ENCODE peak calls at places on chromosomes 7 and 10, in four cellular contexts. Q, G, M and X are unnamed samples.

GRCh38 chr10:73889014-73889413 is 14.7 kb upstream of the CAMK2G start:
- DNase-seq in Q (peak; percentile 94), G (no peak), M (peak; percentile 56), X (peak; percentile 41)

GRCh38 chr7:134741901-134742635 is 37.4 kb upstream of the CALD1 start:
- DNase-seq in Q (peak; percentile 99), G (no peak), M (no peak), X (peak; percentile 80)

GRCh38 chr10:32318476-32318896 is 28.5 kb downstream of the EPC1 start:
- DNase-seq in Q (peak; percentile 65), G (peak; percentile 65), M (no peak), X (peak; percentile 51)

GRCh38 chr7:12685550-12685949 is 1.9 kb upstream of the ARL4A start:
- DNase-seq in Q (peak; percentile 64), G (no peak), M (no peak), X (no peak)

GRCh38 chr10:50788951-50789904 is 49.5 kb downstream of the ASAH2B start:
- DNase-seq in Q (peak; percentile 68), G (peak; percentile 14), M (no peak), X (peak; percentile 29)

GRCh38 chr10:124650820-124651401 is 93.3 kb downstream of the FAM53B start:
- DNase-seq in Q (no peak), G (no peak), M (no peak), X (no peak)

GRCh38 chr7:94216944-94217461 is 177.7 kb upstream of the COL1A2 start:
- DNase-seq in Q (no peak), G (no peak), M (no peak), X (no peak)

GRCh38 chr7:763762-764161 is 36.7 kb upstream of the PRKAR1B start:
- DNase-seq in Q (no peak), G (no peak), M (no peak), X (no peak)

GRCh38 chr10:120516426-120516825 is 59.4 kb downstream of the PLPP4 start:
- DNase-seq in Q (no peak), G (no peak), M (no peak), X (peak; percentile 11)

GRCh38 chr10:70557876-70558275 is 44.7 kb downstream of the PRF1 start:
- DNase-seq in Q (no peak), G (no peak), M (peak; percentile 8), X (no peak)

GRCh38 chr10:49600781-49601400 is 9.2 kb upstream of the SLC18A3 start:
- DNase-seq in Q (peak; percentile 18), G (no peak), M (no peak), X (no peak)

GRCh38 chr10:29189272-29189671 is 99.6 kb upstream of the LYZL1 start:
- DNase-seq in Q (peak; percentile 93), G (no peak), M (no peak), X (peak; percentile 68)

GRCh38 chr10:80471009-80471408 is 16.9 kb downstream of the TSPAN14 start:
- DNase-seq in Q (no peak), G (no peak), M (no peak), X (no peak)

GRCh38 chr7:116554436-116554835 is 29.6 kb downstream of the CAV1 start:
- DNase-seq in Q (no peak), G (no peak), M (peak; percentile 50), X (no peak)

GRCh38 chr10:88062385-88062784 is 199.0 kb downstream of the PTEN start:
- DNase-seq in Q (peak; percentile 13), G (no peak), M (no peak), X (no peak)

GRCh38 chr10:121753726-121754476 is 155.7 kb upstream of the FGFR2 start:
- DNase-seq in Q (peak; percentile 76), G (peak; percentile 64), M (no peak), X (peak; percentile 46)

GRCh38 chr10:95792874-95793285 is 36.9 kb downstream of the ENTPD1 start:
- DNase-seq in Q (peak; percentile 61), G (peak; percentile 68), M (no peak), X (no peak)

GRCh38 chr7:43824963-43825362 is 44.4 kb downstream of the MRPS24 start:
- DNase-seq in Q (no peak), G (no peak), M (no peak), X (no peak)

GRCh38 chr7:144717720-144718119 is 118.1 kb downstream of the TPK1 start:
- DNase-seq in Q (no peak), G (no peak), M (no peak), X (no peak)
- H3K4me3 ChIP-seq in Q (no peak overlapping the region), G (no peak overlapping the region), M (no peak overlapping the region), X (no peak overlapping the region)

DNA sequence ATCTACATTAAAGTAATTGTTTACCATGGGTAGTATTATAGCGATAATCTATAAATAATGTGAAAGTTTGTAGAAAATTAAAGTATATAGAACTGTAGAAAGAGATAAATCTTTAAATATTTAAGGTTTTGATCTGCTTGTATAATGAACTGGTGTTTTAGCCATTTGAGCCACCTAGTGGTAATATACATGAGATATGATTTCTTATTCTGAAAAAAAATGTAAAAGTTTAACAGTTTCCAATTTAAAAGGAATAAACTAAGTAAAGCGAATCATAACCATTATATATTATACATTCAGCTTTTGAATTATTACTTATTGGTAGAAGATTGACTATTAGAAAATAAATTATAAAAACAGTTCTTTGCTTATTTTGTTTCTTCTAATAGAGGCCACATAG is 91.2 kb downstream of the OTUD1 start:
- DNase-seq in Q (peak; percentile 29), G (no peak), M (no peak), X (no peak)
- TF ChIP-seq CTCF in Q (peak; percentile 48), G (peak; percentile 20), M (peak; percentile 57), X (peak; percentile 27)

GRCh38 chr10:132647424-132647823 is 109.8 kb downstream of the INPP5A start:
- DNase-seq in Q (no peak), G (no peak), M (no peak), X (no peak)

GRCh38 chr10:132645630-132646442 is 108.2 kb downstream of the INPP5A start:
- DNase-seq in Q (no peak), G (no peak), M (no peak), X (no peak)

GRCh38 chr10:132648072-132648855 is 110.7 kb downstream of the INPP5A start:
- DNase-seq in Q (no peak), G (no peak), M (peak; percentile 12), X (no peak)

GRCh38 chr10:132644544-132645530 is 107.2 kb downstream of the INPP5A start:
- DNase-seq in Q (no peak), G (no peak), M (peak; percentile 13), X (no peak)

GRCh38 chr10:132646443-132647097 is 109.0 kb downstream of the INPP5A start:
- DNase-seq in Q (no peak), G (no peak), M (peak; percentile 13), X (no peak)
- H3K4me3 ChIP-seq in Q (no peak overlapping the region), G (no peak overlapping the region), M (no peak overlapping the region), X (no peak overlapping the region)

DNA sequence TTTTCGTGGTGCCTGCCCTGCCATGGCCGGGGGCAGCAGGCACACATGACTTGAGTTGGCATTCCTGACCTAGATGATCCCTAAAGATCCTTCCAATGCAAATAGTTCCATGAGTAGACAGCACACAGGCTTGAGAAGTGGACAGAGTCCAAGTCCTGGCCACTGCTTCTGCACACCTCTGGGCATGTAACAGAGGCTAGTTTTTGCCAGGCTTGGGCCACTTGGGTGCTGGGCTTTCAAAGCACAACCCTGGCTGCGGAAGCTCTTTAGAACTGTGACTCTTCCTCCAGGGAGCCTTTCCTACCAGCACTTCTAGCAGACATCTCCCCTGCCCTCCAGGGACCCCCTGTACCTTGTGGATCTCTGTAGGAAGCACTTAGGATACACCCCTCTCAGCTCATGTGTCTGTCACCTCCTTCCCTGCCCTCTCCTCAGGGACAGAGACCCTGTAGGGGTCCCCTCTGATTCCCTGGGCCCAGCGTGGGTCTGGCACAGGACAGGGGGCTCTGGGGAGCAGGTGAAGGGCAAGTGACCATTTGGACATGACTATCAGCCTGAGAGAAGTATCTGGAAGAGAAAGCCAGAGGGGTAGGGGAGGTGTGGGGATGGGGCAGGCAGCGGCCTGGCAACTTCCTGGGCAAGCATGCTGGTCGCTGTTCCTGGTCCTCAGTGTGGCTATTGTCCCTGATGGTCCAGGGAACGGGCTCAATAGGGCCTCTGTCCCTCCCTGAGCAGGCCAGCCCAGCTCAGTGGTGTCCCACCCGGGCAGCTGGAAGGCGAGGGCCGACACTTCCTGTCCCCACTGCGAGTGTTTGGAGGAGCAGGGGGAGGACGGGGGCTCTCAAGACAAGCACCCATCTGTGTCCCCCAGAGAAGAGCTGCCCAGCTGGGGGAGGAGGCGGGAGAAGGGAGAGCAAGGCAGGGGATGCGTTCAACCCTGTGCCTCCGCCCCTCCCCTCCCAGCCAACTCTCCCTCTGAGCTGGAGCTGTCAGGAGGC is 36.1 kb downstream of the ZCCHC24 start:
- DNase-seq in Q (no peak), G (no peak), M (no peak), X (no peak)
- TF ChIP-seq CTCF in Q (no peak), G (no peak), M (no peak), X (no peak)

GRCh38 chr7:44977956-44978355 is 859 bp downstream of the MYO1G start:
- DNase-seq in Q (no peak), G (no peak), M (no peak), X (no peak)

GRCh38 chr7:44977304-44977858 is 1.4 kb downstream of the MYO1G start:
- DNase-seq in Q (no peak), G (no peak), M (no peak), X (no peak)

GRCh38 chr7:44979481-44980392 is 922 bp upstream of the MYO1G start:
- DNase-seq in Q (no peak), G (no peak), M (no peak), X (no peak)

GRCh38 chr7:44980393-44981034 is 1.7 kb upstream of the MYO1G start:
- DNase-seq in Q (peak; percentile 33), G (no peak), M (no peak), X (peak; percentile 55)

GRCh38 chr7:44978511-44979366 is at the start of gene MYO1G:
- DNase-seq in Q (no peak), G (no peak), M (peak; percentile 36), X (no peak)
- H3K4me3 ChIP-seq in Q (no peak within 1 kb of the TSS), G (no peak within 1 kb of the TSS), M (peak within 1 kb of the TSS; percentile 17), X (no peak within 1 kb of the TSS)

GRCh38 chr10:55237462-55237861 is 436.4 kb upstream of the PCDH15 start:
- DNase-seq in Q (no peak), G (no peak), M (no peak), X (no peak)
- TF ChIP-seq CTCF in Q (no peak), G (no peak), M (no peak), X (no peak)